ENCODE peak calls at places on chromosomes 16 and 17, in five cellular contexts. R is cardiac muscle cell, I is transverse colon, M is sigmoid colon, E is brain microvascular endothelial cell. S is an unnamed sample.

GRCh38 chr17:64115043-64115698 is 14.8 kb downstream of the ERN1 start:
- DNase-seq in E (no peak), R (no peak), M (no peak), I (no peak), S (peak)

GRCh38 chr17:19978206-19978802 is 676 bp upstream of the AKAP10 start:
- DNase-seq in R (no peak), M (no peak), E (no peak), I (no peak), S (peak)

GRCh38 chr16:11224894-11225676 is 30.9 kb downstream of the SOCS1 start:
- DNase-seq in E (no peak), R (no peak), I (peak), M (no peak), S (no peak)

GRCh38 chr16:22843856-22844255 is 29.9 kb downstream of the HS3ST2 start:
- DNase-seq in M (no peak), I (no peak), R (no peak), E (no peak), S (no peak)

GRCh38 chr16:55273356-55273755 is 50.6 kb upstream of the IRX6 start:
- DNase-seq in R (no peak), I (no peak), M (no peak), E (no peak), S (no peak)

GRCh38 chr17:17711708-17712141 is 30.5 kb downstream of the RAI1 start:
- DNase-seq in E (no peak), M (no peak), R (no peak), I (no peak), S (no peak)

GRCh38 chr16:1597154-1597553 is 14.7 kb downstream of the IFT140 start:
- DNase-seq in R (no peak), E (no peak), M (no peak), I (no peak), S (no peak)

GRCh38 chr17:413706-414440 is 61.3 kb upstream of the RPH3AL start:
- DNase-seq in E (no peak), M (no peak), I (no peak), R (no peak), S (no peak)

GRCh38 chr17:37848690-37849616 is 75.3 kb upstream of the TBC1D3K start:
- DNase-seq in E (peak), R (no peak), I (no peak), M (no peak), S (peak)

GRCh38 chr16:49470550-49470949 is 96.9 kb downstream of the C16orf78 start:
- DNase-seq in E (no peak), M (peak), I (no peak), R (no peak), S (no peak)

GRCh38 chr16:58678716-58679115 is 5.9 kb downstream of the SLC38A7 start:
- DNase-seq in R (no peak), E (no peak), I (no peak), M (peak), S (peak)

GRCh38 chr17:80931421-80932265 is 60.0 kb upstream of the CHMP6 start:
- DNase-seq in I (no peak), R (peak), M (no peak), E (peak), S (peak)

GRCh38 chr17:81207610-81208581 is 14.9 kb downstream of the CEP131 start:
- DNase-seq in R (no peak), M (no peak), I (no peak), E (no peak), S (no peak)

GRCh38 chr17:70563301-70563820 is 394.0 kb downstream of the KCNJ2 start:
- DNase-seq in M (no peak), I (peak), E (no peak), R (peak), S (peak)

GRCh38 chr17:81068411-81068810 is 33.5 kb downstream of the BAIAP2 start:
- DNase-seq in I (no peak), M (no peak), E (no peak), R (no peak), S (no peak)

GRCh38 chr17:77687921-77688320 is 270.6 kb upstream of the TNRC6C start:
- DNase-seq in R (no peak), I (no peak), E (no peak), M (no peak), S (no peak)

GRCh38 chr17:82283208-82283749 is 9.8 kb upstream of the CSNK1D start:
- DNase-seq in R (peak), E (peak), I (no peak), M (no peak), S (peak)

GRCh38 chr17:66255112-66255511 is 25.9 kb upstream of the APOH start:
- DNase-seq in I (no peak), R (peak), E (peak), M (no peak), S (peak)

GRCh38 chr16:3274490-3274889 is 8.8 kb upstream of the ZNF263 start:
- DNase-seq in R (peak), I (no peak), M (no peak), E (no peak), S (no peak)

GRCh38 chr17:56076980-56077379 is 76.3 kb upstream of the ANKFN1 start:
- DNase-seq in E (no peak), M (no peak), I (no peak), R (no peak), S (no peak)

GRCh38 chr16:28193530-28194423 is 18.0 kb downstream of the XPO6 start:
- DNase-seq in I (no peak), R (no peak), E (peak), M (no peak), S (peak)

GRCh38 chr16:88857728-88858339 is 907 bp downstream of the TRAPPC2L start:
- DNase-seq in I (peak), M (peak), E (peak), R (peak), S (peak)

GRCh38 chr17:4721203-4722135 is 9.8 kb upstream of the MED11 start:
- DNase-seq in I (peak), E (peak), R (no peak), M (no peak), S (no peak)

GRCh38 chr17:50560931-50561750 is 626 bp downstream of the CACNA1G start:
- DNase-seq in M (no peak), E (no peak), I (no peak), R (peak), S (no peak)

GRCh38 chr17:11997147-11997971 is at the start of gene ZNF18:
- DNase-seq in R (peak), I (peak), E (peak), M (peak), S (peak)

GRCh38 chr17:75816693-75817092 is 27.5 kb downstream of the UNC13D start:
- DNase-seq in R (no peak), M (no peak), E (no peak), I (no peak), S (no peak)

GRCh38 chr17:62916684-62917571 is 49.1 kb upstream of the TANC2 start:
- DNase-seq in M (no peak), E (peak), I (no peak), R (peak), S (no peak)

GRCh38 chr16:1612320-1613111 is at the start of gene CRAMP1:
- DNase-seq in M (peak), E (peak), I (peak), R (no peak), S (no peak)

GRCh38 chr16:64455275-64455674 is 666.6 kb downstream of the CDH11 start:
- DNase-seq in M (no peak), I (no peak), R (no peak), E (no peak), S (peak)

GRCh38 chr17:319266-319665 is 33.3 kb downstream of the RPH3AL start:
- DNase-seq in I (no peak), E (no peak), M (peak), R (no peak), S (no peak)

GRCh38 chr16:64914-65255 is 7.5 kb downstream of the RHBDF1 start:
- DNase-seq in I (no peak), M (no peak), R (no peak), E (no peak), S (no peak)

GRCh38 chr17:35295686-35296085 is 52.8 kb downstream of the SLFN5 start:
- DNase-seq in I (no peak), M (no peak), R (no peak), E (no peak), S (no peak)

GRCh38 chr16:89536371-89536770 is 24.1 kb upstream of the RPL13 start:
- DNase-seq in E (no peak), I (peak), R (no peak), M (no peak), S (no peak)

GRCh38 chr16:85400305-85401205 is 212.6 kb upstream of the GSE1 start:
- DNase-seq in R (no peak), E (no peak), M (peak), I (no peak), S (no peak)

GRCh38 chr16:85401370-85401916 is 211.7 kb upstream of the GSE1 start:
- DNase-seq in E (no peak), I (no peak), R (no peak), M (peak), S (no peak)

GRCh38 chr16:85403693-85404092 is 209.4 kb upstream of the GSE1 start:
- DNase-seq in I (no peak), M (peak), E (no peak), R (no peak), S (no peak)

GRCh38 chr16:85401917-85402766 is 211.0 kb upstream of the GSE1 start:
- DNase-seq in R (no peak), I (no peak), E (no peak), M (peak), S (no peak)

GRCh38 chr16:85402910-85403692 is 210.0 kb upstream of the GSE1 start:
- DNase-seq in M (peak), I (no peak), R (no peak), E (peak), S (peak)
- TF ChIP-seq CTCF in M (no peak), I (no peak), R (no peak), E (peak), S (no peak)

GRCh38 chr17:69060835-69061234 is at the start of gene ABCA9:
- DNase-seq in E (peak), I (no peak), M (no peak), R (no peak), S (peak)
- H3K4me3 ChIP-seq in E (no peak), I (no peak), M (peak), R (no peak), S (peak)

DNA sequence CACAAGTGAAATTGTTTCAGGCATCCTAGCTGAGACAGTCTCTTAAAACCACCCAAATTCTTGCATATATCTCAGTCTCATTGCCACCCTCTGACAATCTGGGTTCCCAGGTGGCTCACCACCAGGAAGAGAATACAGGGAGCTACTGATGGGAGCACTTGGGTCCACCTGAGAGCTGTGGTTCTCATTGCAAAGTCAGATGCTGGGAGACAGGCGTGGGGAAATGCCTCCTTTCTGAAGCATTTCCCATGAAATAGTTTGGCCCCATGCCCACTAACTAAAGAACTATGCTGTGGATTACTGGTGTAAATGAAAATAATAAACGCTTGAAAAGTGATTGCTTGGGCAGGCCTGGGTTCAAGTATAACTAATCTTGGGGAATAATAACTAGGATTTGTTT is 70.3 kb downstream of the CMC2 start:
- DNase-seq in I (no peak), R (no peak), E (peak), M (no peak), S (peak)
- TF ChIP-seq CTCF in I (no peak), R (no peak), E (no peak), M (no peak), S (no peak)

GRCh38 chr16:82736161-82736697 is 109.5 kb downstream of the CDH13 start:
- DNase-seq in M (no peak), R (peak), I (no peak), E (no peak), S (no peak)
- H3K4me3 ChIP-seq in M (no peak), R (no peak), I (no peak), E (no peak), S (no peak)

GRCh38 chr17:7352559-7352889 is 562 bp downstream of the KCTD11 start:
- DNase-seq in I (no peak), M (no peak), R (no peak), E (no peak), S (no peak)

GRCh38 chr17:7356072-7356549 is 1.2 kb downstream of the TMEM95 start:
- DNase-seq in I (peak), M (peak), E (peak), R (peak), S (peak)

GRCh38 chr17:7355053-7355452 is at the start of gene TMEM95:
- DNase-seq in R (no peak), I (peak), M (peak), E (no peak), S (peak)

GRCh38 chr17:7352910-7353635 is 1.1 kb downstream of the KCTD11 start:
- DNase-seq in R (no peak), E (no peak), I (peak), M (no peak), S (no peak)

GRCh38 chr17:7354262-7354781 is 634 bp upstream of the TMEM95 start:
- DNase-seq in R (peak), I (peak), M (no peak), E (peak), S (peak)
- TF ChIP-seq CTCF in R (no peak), I (no peak), M (no peak), E (no peak), S (no peak)

GRCh38 chr16:51151435-51151950 is 423 bp upstream of the SALL1 start:
- DNase-seq in I (peak), R (peak), E (no peak), M (no peak), S (peak)
- H3K4me3 ChIP-seq in I (peak), R (peak), E (peak), M (peak), S (peak)

DNA sequence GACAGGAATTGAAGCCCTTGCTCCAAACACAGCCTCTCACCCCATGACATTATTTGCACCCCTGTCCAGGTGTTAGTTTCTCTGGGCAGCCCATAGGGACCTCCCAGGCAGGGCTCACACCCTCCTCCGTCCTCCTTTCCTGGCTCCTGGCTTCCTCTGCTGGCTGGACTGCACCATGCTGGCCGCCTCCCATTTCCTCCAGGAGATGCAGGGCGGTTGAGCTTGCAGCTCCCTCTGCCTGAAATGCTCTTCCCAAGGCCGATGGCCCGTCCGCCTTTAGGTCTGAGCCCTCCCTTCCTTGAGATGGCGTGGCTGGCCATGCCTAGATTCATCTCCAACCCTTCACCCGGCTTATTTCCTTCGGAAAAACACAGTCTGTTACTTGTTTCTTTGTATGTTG is 334.8 kb downstream of the SNX29 start:
- DNase-seq in M (no peak), E (no peak), R (no peak), I (no peak), S (no peak)
- TF ChIP-seq CTCF in M (no peak), E (no peak), R (no peak), I (no peak), S (no peak)